ENCODE peak calls at places on chromosomes 6 and 20, in six cellular contexts. Q, C, R, A, X and E are unnamed samples.

GRCh38 chr6:12718025-12718424 is 1.5 kb downstream of the PHACTR1 start:
- DNase-seq in C (no peak), A (no peak), R (no peak), X (no peak), Q (no peak), E (peak; percentile 31)

GRCh38 chr6:139970591-139970991 is 596.1 kb upstream of the CITED2 start:
- DNase-seq in C (no peak), Q (no peak), A (no peak), X (no peak), R (no peak), E (no peak)

GRCh38 chr6:34223964-34224940 is 12.4 kb upstream of the HMGA1 start:
- DNase-seq in A (peak; percentile 99), X (peak; percentile 97), Q (peak; percentile 91), C (no peak), R (peak; percentile 88), E (peak; percentile 81)

GRCh38 chr6:157754351-157754750 is 68.7 kb upstream of the SNX9 start:
- DNase-seq in A (no peak), C (no peak), Q (no peak), R (no peak), X (no peak), E (no peak)

GRCh38 chr20:42190084-42190483 is 571.9 kb upstream of the CHD6 start:
- DNase-seq in X (no peak), R (no peak), Q (no peak), C (no peak), A (no peak), E (no peak)

GRCh38 chr20:35991142-35991771 is 22.9 kb downstream of the CNBD2 start:
- DNase-seq in X (peak; percentile 50), A (peak; percentile 49), Q (peak; percentile 24), R (no peak), C (no peak), E (peak; percentile 35)

GRCh38 chr20:41072099-41072798 is 43.6 kb downstream of the TOP1 start:
- DNase-seq in C (no peak), Q (no peak), R (no peak), A (no peak), X (peak; percentile 40), E (no peak)

GRCh38 chr6:37669306-37669705 is 28.4 kb downstream of the MDGA1 start:
- DNase-seq in R (no peak), X (no peak), Q (no peak), A (no peak), C (no peak), E (no peak)

GRCh38 chr6:89489078-89489477 is 56.1 kb downstream of the ANKRD6 start:
- DNase-seq in X (no peak), C (no peak), A (no peak), Q (no peak), R (no peak), E (no peak)

GRCh38 chr20:47335251-47336012 is 21.1 kb downstream of the ZMYND8 start:
- DNase-seq in A (no peak), Q (no peak), C (no peak), R (no peak), X (no peak), E (no peak)

GRCh38 chr20:1562622-1563021 is 5.1 kb upstream of the SIRPD start:
- DNase-seq in X (no peak), C (no peak), A (no peak), Q (no peak), R (no peak), E (peak; percentile 0)

GRCh38 chr6:86938814-86939213 is 1.5 kb downstream of the HTR1E start:
- DNase-seq in C (no peak), X (no peak), Q (no peak), A (no peak), R (no peak), E (no peak)

GRCh38 chr6:136420853-136421252 is 129.4 kb downstream of the MAP7 start:
- DNase-seq in R (no peak), Q (no peak), A (no peak), X (peak; percentile 80), C (no peak), E (no peak)

GRCh38 chr20:19756756-19757486 is 1.1 kb upstream of the RIN2 start:
- DNase-seq in X (no peak), C (no peak), R (no peak), Q (no peak), A (no peak), E (no peak)

GRCh38 chr6:148021715-148022114 is 320.9 kb upstream of the SASH1 start:
- DNase-seq in A (no peak), R (no peak), C (no peak), Q (no peak), X (no peak), E (no peak)

GRCh38 chr20:59232618-59233017 is 67.8 kb upstream of the EDN3 start:
- DNase-seq in Q (no peak), C (no peak), X (no peak), A (no peak), R (no peak), E (no peak)

GRCh38 chr20:59150821-59151251 is 12.8 kb upstream of the ZNF831 start:
- DNase-seq in X (no peak), Q (no peak), C (no peak), A (no peak), R (no peak), E (no peak)

GRCh38 chr20:61253264-61253639 is 1.2 kb downstream of the CDH4 start:
- DNase-seq in Q (no peak), A (peak; percentile 69), R (no peak), C (no peak), X (no peak), E (no peak)

GRCh38 chr6:82957171-82957894 is 108.3 kb downstream of the UBE3D start:
- DNase-seq in Q (no peak), C (no peak), A (peak; percentile 17), R (no peak), X (no peak), E (no peak)

GRCh38 chr6:24405262-24405661 is 2.5 kb downstream of the MRS2 start:
- DNase-seq in A (no peak), C (no peak), Q (no peak), R (no peak), X (no peak), E (no peak)

GRCh38 chr6:105882833-105883232 is 203.3 kb upstream of the PRDM1 start:
- DNase-seq in X (no peak), A (no peak), C (no peak), R (no peak), Q (no peak), E (no peak)

GRCh38 chr20:37327748-37328147 is 18.2 kb upstream of the SRC start:
- DNase-seq in C (no peak), A (no peak), Q (no peak), R (no peak), X (no peak), E (no peak)

GRCh38 chr6:131754088-131754487 is 43.3 kb upstream of the CTAGE9 start:
- DNase-seq in Q (no peak), R (no peak), X (no peak), A (no peak), C (no peak), E (no peak)

GRCh38 chr6:118784641-118785164 is 109.2 kb upstream of the ASF1A start:
- DNase-seq in X (no peak), A (peak; percentile 33), R (no peak), Q (no peak), C (no peak), E (peak; percentile 36)

GRCh38 chr6:2999621-3000455 is at the start of gene NQO2:
- DNase-seq in R (peak; percentile 13), Q (peak; percentile 79), A (peak; percentile 99), C (no peak), X (peak; percentile 95), E (peak; percentile 76)

GRCh38 chr6:3001146-3001772 is 1.6 kb downstream of the NQO2 start:
- DNase-seq in X (no peak), R (no peak), A (no peak), C (no peak), Q (no peak), E (no peak)

GRCh38 chr6:3001773-3002293 is 2.1 kb downstream of the NQO2 start:
- DNase-seq in C (no peak), A (no peak), R (no peak), X (peak; percentile 93), Q (peak; percentile 77), E (peak; percentile 85)

GRCh38 chr6:2993755-2994317 is 5.9 kb upstream of the NQO2 start:
- DNase-seq in Q (no peak), X (peak; percentile 85), A (no peak), C (no peak), R (no peak), E (peak; percentile 93)

DNA sequence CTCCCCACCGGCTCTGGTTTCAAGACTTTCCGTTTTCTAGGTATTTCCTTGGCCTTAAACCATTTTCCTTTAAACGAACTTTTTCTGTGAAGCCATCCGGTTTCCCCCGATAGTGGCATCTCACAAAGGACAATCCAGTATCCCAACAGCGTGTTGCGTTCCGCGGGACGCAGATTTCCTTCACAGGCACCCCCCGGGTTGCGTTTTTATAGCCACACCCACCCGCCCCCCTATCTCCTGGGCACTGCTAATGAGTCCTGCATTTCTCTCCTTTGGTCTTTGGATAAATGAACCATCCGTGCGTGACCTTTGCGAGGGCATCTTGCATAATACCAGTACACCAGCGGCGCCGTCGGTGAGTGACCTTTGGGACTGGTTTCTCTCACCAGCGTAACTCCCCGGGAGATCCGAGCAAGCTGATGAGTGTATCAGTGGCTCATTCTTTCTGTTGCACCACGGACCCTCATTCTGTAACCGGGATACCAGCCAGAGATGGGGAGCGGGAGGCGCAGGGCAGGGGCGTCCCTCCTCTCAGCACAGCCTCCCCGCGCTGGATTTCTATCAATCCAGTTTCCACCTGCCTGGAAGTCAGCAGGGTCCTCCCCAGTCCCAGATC is 581 bp upstream of the NQO2 start:
- DNase-seq in Q (peak; percentile 45), C (no peak), X (no peak), R (no peak), A (no peak), E (peak; percentile 93)
- TF ChIP-seq GABPA in Q (no peak), C (no peak), X (peak; percentile 18), R (no peak), A (no peak), E (peak; percentile 9)

DNA sequence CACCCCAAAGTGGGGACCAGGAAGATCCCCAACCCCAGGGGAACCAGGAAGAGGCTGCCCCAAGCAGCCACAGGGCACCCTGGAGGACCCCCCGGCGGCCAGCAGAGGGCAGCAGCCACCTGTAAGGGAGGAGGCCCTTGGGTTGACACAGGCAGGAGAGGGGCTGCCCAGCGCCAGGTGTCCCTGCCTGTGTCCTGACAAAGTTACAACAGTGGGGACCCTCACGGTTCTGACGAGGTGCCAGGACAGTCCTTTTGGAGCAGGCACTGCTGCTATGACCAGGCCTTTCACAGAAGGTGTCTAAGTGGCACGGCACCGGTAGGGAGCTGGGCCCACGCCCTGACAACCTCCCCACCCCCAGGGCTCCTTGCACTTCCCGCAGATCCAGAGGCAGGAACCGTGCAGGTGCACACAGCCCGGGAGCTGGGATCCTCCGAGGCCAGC is 176.7 kb downstream of the BMP7 start:
- DNase-seq in R (no peak), C (peak; percentile 43), A (peak; percentile 92), Q (peak; percentile 68), X (peak; percentile 73), E (peak; percentile 63)
- TF ChIP-seq GABPA in R (no peak), C (no peak), A (no peak), Q (no peak), X (no peak), E (no peak)

GRCh38 chr20:23820493-23820892 is 6.0 kb downstream of the CST2 start:
- DNase-seq in A (no peak), X (no peak), Q (no peak), R (no peak), C (no peak), E (no peak)
- TF ChIP-seq GABPA in A (no peak), X (no peak), Q (no peak), R (no peak), C (no peak), E (no peak)

DNA sequence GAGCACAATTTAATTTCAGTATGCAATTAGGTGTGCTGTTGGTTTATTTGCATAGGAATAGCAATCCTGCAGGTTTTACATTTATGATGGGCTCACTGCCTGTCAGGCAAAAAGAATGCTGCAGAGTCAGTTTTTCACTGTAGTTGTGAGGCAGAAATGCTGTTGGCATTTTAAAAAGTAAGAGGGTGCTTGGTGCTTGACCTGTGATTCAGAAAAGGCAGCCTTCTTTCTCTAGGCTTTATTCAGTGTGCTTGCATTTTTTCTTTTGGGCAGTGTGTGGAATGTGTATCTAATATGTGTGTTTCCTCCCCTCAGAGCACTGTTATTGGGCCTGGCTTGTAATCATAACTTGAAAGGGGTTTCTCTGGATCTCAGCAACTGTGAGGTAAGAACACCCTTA is 152.2 kb upstream of the SCGN start:
- DNase-seq in C (no peak), Q (no peak), A (no peak), X (no peak), R (no peak), E (no peak)
- TF ChIP-seq GABPA in C (no peak), Q (no peak), A (no peak), X (no peak), R (no peak), E (no peak)